ENCODE peak calls at places on chromosomes 3 and 15, in six cellular contexts. W is cardiac fibroblast, C is Calu3, Z is neural crest cell, S is type B pancreatic cell, F is MCF 10A. V is an unnamed sample.

GRCh38 chr3:171028025-171028778 is 1.7 kb upstream of the SLC2A2 start:
- DNase-seq in W (peak), C (peak), Z (no peak), S (no peak), F (no peak), V (no peak)

GRCh38 chr3:65330072-65330471 is 642.3 kb upstream of the ADAMTS9 start:
- DNase-seq in W (peak), C (no peak), Z (no peak), S (no peak), F (no peak), V (no peak)

GRCh38 chr3:19147905-19148767 is at the start of gene KCNH8:
- DNase-seq in W (no peak), C (peak), Z (peak), S (peak), F (no peak), V (no peak)

GRCh38 chr3:34361921-34362320 is 563.5 kb downstream of the PDCD6IP start:
- DNase-seq in W (no peak), C (no peak), Z (no peak), S (no peak), F (no peak), V (peak)

GRCh38 chr3:36132214-36132613 is 248.1 kb upstream of the STAC start:
- DNase-seq in W (peak), C (no peak), Z (no peak), S (no peak), F (no peak), V (no peak)

GRCh38 chr15:78873796-78874761 is 1.4 kb downstream of the MORF4L1 start:
- DNase-seq in W (peak), C (peak), Z (no peak), S (no peak), F (no peak), V (peak)

GRCh38 chr3:134965849-134966248 is 170.8 kb downstream of the EPHB1 start:
- DNase-seq in W (no peak), C (no peak), Z (peak), S (no peak), F (no peak), V (no peak)

GRCh38 chr3:12423918-12424634 is 60.2 kb upstream of the TSEN2 start:
- DNase-seq in W (peak), C (no peak), Z (no peak), S (no peak), F (peak), V (no peak)

GRCh38 chr3:176521531-176522175 is 675.6 kb downstream of the TBL1XR1 start:
- DNase-seq in W (peak), C (no peak), Z (no peak), S (no peak), F (no peak), V (no peak)

GRCh38 chr3:113264249-113264648 is 52.9 kb downstream of the BOC start:
- DNase-seq in W (no peak), C (no peak), Z (no peak), S (no peak), F (no peak), V (no peak)

GRCh38 chr3:55169608-55170010 is 241.8 kb upstream of the LRTM1 start:
- DNase-seq in W (peak), C (no peak), Z (no peak), S (no peak), F (peak), V (no peak)

GRCh38 chr15:59687831-59688230 is 1.3 kb downstream of the BNIP2 start:
- DNase-seq in W (peak), C (no peak), Z (no peak), S (no peak), F (peak), V (peak)

GRCh38 chr3:175511219-175511780 is 652.2 kb downstream of the NAALADL2 start:
- DNase-seq in W (no peak), C (no peak), Z (no peak), S (no peak), F (no peak), V (no peak)

GRCh38 chr15:95459288-95459687 is 871.2 kb upstream of the NR2F2 start:
- DNase-seq in W (peak), C (no peak), Z (no peak), S (no peak), F (no peak), V (no peak)

GRCh38 chr3:116444099-116444700 is 1.1 kb downstream of the LSAMP start:
- DNase-seq in W (no peak), C (no peak), Z (peak), S (no peak), F (no peak), V (no peak)

GRCh38 chr15:99909914-99910313 is 176.7 kb upstream of the LYSMD4 start:
- DNase-seq in W (no peak), C (no peak), Z (no peak), S (no peak), F (peak), V (no peak)

GRCh38 chr15:80186066-80186465 is 33.3 kb downstream of the FAH start:
- DNase-seq in W (no peak), C (no peak), Z (no peak), S (no peak), F (no peak), V (no peak)

GRCh38 chr3:21508244-21508643 is 242.8 kb downstream of the ZNF385D start:
- DNase-seq in W (no peak), C (no peak), Z (no peak), S (no peak), F (no peak), V (no peak)

GRCh38 chr15:36924076-36924475 is 176.3 kb downstream of the MEIS2 start:
- DNase-seq in W (no peak), C (no peak), Z (no peak), S (no peak), F (no peak), V (no peak)

GRCh38 chr3:128497305-128498126 is 4.5 kb upstream of the GATA2 start:
- DNase-seq in W (peak), C (peak), Z (peak), S (peak), F (peak), V (peak)

GRCh38 chr15:88744548-88745020 is 58.7 kb upstream of the ACAN start:
- DNase-seq in W (peak), C (no peak), Z (no peak), S (no peak), F (no peak), V (no peak)

GRCh38 chr3:3509665-3510064 is 289.6 kb upstream of the LRRN1 start:
- DNase-seq in W (no peak), C (no peak), Z (no peak), S (no peak), F (no peak), V (no peak)

GRCh38 chr3:165193392-165194268 is 2.6 kb downstream of the SLITRK3 start:
- DNase-seq in W (no peak), C (no peak), Z (peak), S (no peak), F (no peak), V (no peak)

GRCh38 chr3:31531465-31531991 is 1.2 kb upstream of the STT3B start:
- DNase-seq in W (peak), C (no peak), Z (no peak), S (no peak), F (no peak), V (peak)

GRCh38 chr15:29962404-29962803 is 120.4 kb upstream of the GOLGA8J start:
- DNase-seq in W (no peak), C (no peak), Z (no peak), S (no peak), F (no peak), V (no peak)

GRCh38 chr15:39801641-39802309 is 19.1 kb upstream of the FSIP1 start:
- DNase-seq in W (peak), C (peak), Z (no peak), S (no peak), F (peak), V (peak)

GRCh38 chr3:161744366-161744765 is 247.8 kb downstream of the OTOL1 start:
- DNase-seq in W (no peak), C (no peak), Z (no peak), S (no peak), F (no peak), V (no peak)

GRCh38 chr3:113249111-113249510 is 37.8 kb downstream of the BOC start:
- DNase-seq in W (peak), C (no peak), Z (no peak), S (no peak), F (peak), V (no peak)

GRCh38 chr3:29789686-29790085 is 508.8 kb downstream of the RBMS3 start:
- DNase-seq in W (peak), C (no peak), Z (no peak), S (no peak), F (no peak), V (no peak)

DNA sequence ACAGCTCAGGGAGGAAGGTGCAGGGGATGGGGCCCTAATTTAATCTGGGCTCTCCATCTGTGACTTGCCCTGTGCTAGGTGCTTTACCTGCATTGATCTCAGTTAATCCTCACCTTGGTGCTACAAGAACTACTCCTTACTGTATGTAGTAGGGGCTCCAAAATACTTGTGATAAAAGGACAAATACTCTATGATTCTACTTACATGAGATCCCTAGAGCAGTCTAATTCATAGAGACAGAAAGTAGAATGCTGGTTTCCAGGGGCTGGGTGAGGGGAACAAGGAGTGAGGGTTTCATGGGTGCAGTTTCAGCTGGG is 67.2 kb downstream of the SLC6A1 start:
- DNase-seq in W (no peak), C (no peak), Z (no peak), S (no peak), F (no peak), V (no peak)
- TF ChIP-seq CTCF in W (no peak), C (no peak), Z (peak), S (peak), F (no peak), V (no peak)

DNA sequence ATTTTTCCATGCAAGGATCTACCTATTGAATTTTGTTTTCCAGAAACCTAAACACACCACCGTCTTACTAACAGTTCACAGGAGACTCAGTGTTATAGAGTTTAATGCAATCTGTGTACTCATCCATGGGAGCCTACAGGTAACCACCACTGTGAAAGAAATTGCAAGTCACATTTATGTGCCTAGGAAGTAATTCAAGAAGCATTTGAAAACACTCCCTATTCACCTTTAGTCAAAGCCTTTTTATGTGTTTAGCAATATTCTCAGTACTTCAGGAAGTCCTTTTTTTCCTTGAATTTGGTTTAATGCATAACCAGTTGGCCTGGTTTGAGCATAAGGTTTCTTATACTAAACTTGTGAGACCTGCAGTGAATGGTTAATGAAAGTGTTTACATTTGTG is 346.1 kb downstream of the CHST2 start:
- DNase-seq in W (no peak), C (peak), Z (no peak), S (no peak), F (no peak), V (no peak)
- TF ChIP-seq CTCF in W (no peak), C (no peak), Z (no peak), S (no peak), F (no peak), V (no peak)

DNA sequence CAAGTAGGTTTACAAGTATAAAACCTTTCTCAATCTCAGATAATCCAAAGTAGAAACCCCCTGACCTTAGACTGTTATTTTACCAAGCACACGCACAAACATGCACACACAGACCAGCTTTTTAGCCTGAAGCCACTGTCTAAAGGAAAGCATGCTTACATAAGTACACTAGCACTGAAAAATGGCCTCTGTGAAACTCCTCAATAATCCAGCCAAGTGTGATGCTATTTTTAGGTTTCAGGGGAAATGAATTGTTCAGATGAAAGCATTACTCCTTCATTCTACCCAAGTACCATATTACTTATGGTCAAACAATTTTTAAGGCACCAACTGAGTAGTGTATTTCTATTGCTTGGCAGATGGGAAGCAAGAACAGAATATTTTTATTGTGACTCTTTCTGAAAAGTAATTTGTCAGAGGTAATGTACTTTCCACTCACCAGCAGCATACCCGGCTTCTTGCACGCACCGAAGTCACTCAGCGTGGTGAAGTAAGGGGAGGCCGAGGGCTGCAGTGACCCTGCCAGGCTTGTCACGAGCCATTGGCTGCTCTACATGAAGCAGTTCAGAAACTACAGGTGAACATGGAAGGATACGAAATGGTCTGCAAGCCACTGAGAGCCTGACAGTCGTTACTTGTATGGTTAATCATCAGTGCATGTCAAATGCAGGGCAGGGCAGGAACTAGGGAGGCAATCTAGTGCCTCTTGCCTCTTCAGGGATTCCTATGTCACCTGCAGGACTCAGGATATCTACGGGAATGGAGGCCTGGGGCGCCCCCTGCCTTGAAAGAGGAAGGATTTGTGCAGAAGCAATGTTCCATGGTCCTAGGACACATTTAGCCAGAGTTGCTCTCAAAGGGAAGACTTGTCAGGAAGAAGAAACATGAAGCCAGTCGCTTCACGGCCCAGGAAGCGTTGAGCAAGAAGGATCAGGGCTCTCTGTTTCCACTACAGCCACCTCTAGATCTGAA is 106.6 kb downstream of the GABRB3 start:
- DNase-seq in W (no peak), C (no peak), Z (no peak), S (no peak), F (no peak), V (no peak)
- TF ChIP-seq CTCF in W (no peak), C (no peak), Z (no peak), S (no peak), F (no peak), V (no peak)

GRCh38 chr3:122458992-122459391 is 43.1 kb upstream of the WDR5B start:
- DNase-seq in W (peak), C (no peak), Z (no peak), S (no peak), F (peak), V (no peak)
- TF ChIP-seq CTCF in W (peak), C (no peak), Z (peak), S (peak), F (peak), V (peak)

GRCh38 chr3:114659109-114660081 is 365.6 kb downstream of the TIGIT start:
- DNase-seq in W (peak), C (no peak), Z (no peak), S (no peak), F (no peak), V (no peak)
- TF ChIP-seq CTCF in W (no peak), C (no peak), Z (no peak), S (no peak), F (no peak), V (no peak)

GRCh38 chr3:184807549-184807948 is 4.4 kb upstream of the VPS8 start:
- DNase-seq in W (no peak), C (no peak), Z (no peak), S (no peak), F (no peak), V (no peak)

GRCh38 chr3:184806567-184807271 is 5.2 kb upstream of the VPS8 start:
- DNase-seq in W (no peak), C (no peak), Z (no peak), S (no peak), F (no peak), V (no peak)

GRCh38 chr3:184808021-184808420 is 3.9 kb upstream of the VPS8 start:
- DNase-seq in W (no peak), C (peak), Z (peak), S (no peak), F (no peak), V (no peak)

GRCh38 chr3:184802150-184802549 is 9.8 kb upstream of the VPS8 start:
- DNase-seq in W (no peak), C (no peak), Z (no peak), S (no peak), F (no peak), V (no peak)

GRCh38 chr3:184805351-184806038 is 6.5 kb upstream of the VPS8 start:
- DNase-seq in W (no peak), C (peak), Z (no peak), S (no peak), F (no peak), V (no peak)
- TF ChIP-seq CTCF in W (no peak), C (no peak), Z (no peak), S (no peak), F (no peak), V (no peak)

GRCh38 chr3:125059488-125060245 is 3.9 kb upstream of the HEG1 start:
- DNase-seq in W (no peak), C (peak), Z (no peak), S (no peak), F (no peak), V (no peak)
- TF ChIP-seq CTCF in W (peak), C (no peak), Z (peak), S (peak), F (no peak), V (no peak)

GRCh38 chr3:154182975-154183374 is 61.8 kb downstream of the ARHGEF26 start:
- DNase-seq in W (no peak), C (no peak), Z (no peak), S (no peak), F (no peak), V (no peak)

GRCh38 chr3:154184582-154184981 is 63.4 kb downstream of the ARHGEF26 start:
- DNase-seq in W (no peak), C (no peak), Z (no peak), S (no peak), F (no peak), V (no peak)

GRCh38 chr3:154178172-154178571 is 57.0 kb downstream of the ARHGEF26 start:
- DNase-seq in W (peak), C (no peak), Z (no peak), S (no peak), F (peak), V (no peak)

GRCh38 chr3:154181127-154181691 is 60.0 kb downstream of the ARHGEF26 start:
- DNase-seq in W (no peak), C (peak), Z (no peak), S (no peak), F (no peak), V (no peak)

DNA sequence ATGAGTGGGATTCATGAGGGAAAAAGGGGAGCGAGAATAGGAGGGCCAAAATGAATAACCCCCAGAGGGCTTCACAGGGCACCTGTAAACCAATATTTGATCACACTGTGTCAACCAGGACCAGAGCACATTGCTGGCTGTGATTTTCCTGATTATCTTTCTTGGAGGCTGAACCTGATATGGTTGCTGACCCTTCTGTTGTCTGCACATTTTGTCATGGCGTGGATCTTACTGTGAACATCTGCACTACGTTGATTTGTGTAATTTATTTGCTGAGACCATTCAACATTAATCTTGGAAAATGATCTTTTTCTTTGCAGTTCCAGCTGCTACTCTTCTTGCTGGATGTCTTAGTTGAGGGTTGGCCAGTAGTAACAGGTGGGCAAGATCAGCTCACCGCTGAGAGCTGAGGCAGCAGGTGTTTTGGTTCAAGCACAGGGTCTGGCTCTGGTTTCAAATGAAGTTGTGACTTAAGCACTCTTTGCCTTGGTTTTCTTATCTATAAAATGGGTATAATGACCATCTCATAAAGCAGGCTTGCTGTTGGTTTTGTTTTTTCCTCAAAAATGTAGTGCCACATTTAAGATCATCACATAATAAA is 61.2 kb downstream of the ARHGEF26 start:
- DNase-seq in W (no peak), C (no peak), Z (no peak), S (no peak), F (no peak), V (no peak)
- TF ChIP-seq CTCF in W (no peak), C (no peak), Z (no peak), S (no peak), F (no peak), V (no peak)

V was measured in MM.1S.